ENCODE peak calls at places on chromosome 20, in seven cellular contexts. S is IMR-90, P is left lung, U is tibial nerve, T is breast epithelium, V is B cell, R is body of pancreas. O is an unnamed sample.

GRCh38 chr20:8664778-8665177 is 404.1 kb upstream of the PLCB4 start:
- DNase-seq in P (no peak), S (no peak), T (no peak), U (no peak), R (no peak), V (no peak), O (no peak)

GRCh38 chr20:63687419-63688233 is 8.8 kb upstream of the TNFRSF6B start:
- DNase-seq in R (no peak), P (no peak), U (no peak), V (no peak), T (no peak), S (no peak), O (no peak)

GRCh38 chr20:13839421-13840092 is 54.7 kb downstream of the NDUFAF5 start:
- DNase-seq in R (no peak), T (peak; percentile 37), U (peak; percentile 11), P (no peak), S (peak; percentile 41), V (no peak), O (no peak)

GRCh38 chr20:10731190-10731955 is 57.6 kb upstream of the JAG1 start:
- DNase-seq in P (no peak), S (peak; percentile 49), V (no peak), R (no peak), T (no peak), U (no peak), O (no peak)

GRCh38 chr20:38149880-38150594 is 15.0 kb downstream of the TGM2 start:
- DNase-seq in R (no peak), T (no peak), S (no peak), P (no peak), U (no peak), V (no peak), O (no peak)

GRCh38 chr20:4603724-4604123 is 118.0 kb upstream of the PRND start:
- DNase-seq in P (no peak), T (no peak), R (no peak), V (no peak), U (no peak), S (peak; percentile 90), O (no peak)

GRCh38 chr20:10314198-10314597 is 95.6 kb downstream of the SNAP25 start:
- DNase-seq in R (no peak), P (no peak), S (peak; percentile 79), T (no peak), V (no peak), U (no peak), O (no peak)

GRCh38 chr20:45405566-45406259 is 2.4 kb upstream of the DBNDD2 start:
- DNase-seq in U (no peak), S (no peak), T (no peak), V (peak; percentile 60), P (no peak), R (no peak), O (no peak)

GRCh38 chr20:59578602-59579403 is 25.5 kb upstream of the PHACTR3 start:
- DNase-seq in P (no peak), T (no peak), V (no peak), U (no peak), R (no peak), S (no peak), O (no peak)

GRCh38 chr20:16007978-16008377 is 565.3 kb downstream of the KIF16B start:
- DNase-seq in T (no peak), V (no peak), U (no peak), S (no peak), R (no peak), P (no peak), O (no peak)

GRCh38 chr20:4605166-4605565 is 116.5 kb upstream of the PRND start:
- DNase-seq in V (no peak), S (no peak), U (no peak), T (no peak), R (no peak), P (no peak), O (no peak)

GRCh38 chr20:59643616-59644061 is 39.3 kb downstream of the PHACTR3 start:
- DNase-seq in S (no peak), U (no peak), V (no peak), P (no peak), T (no peak), R (no peak), O (no peak)

GRCh38 chr20:5654557-5654956 is 95.6 kb upstream of the SHLD1 start:
- DNase-seq in S (peak; percentile 97), T (no peak), V (no peak), P (no peak), U (no peak), R (no peak), O (no peak)

GRCh38 chr20:21509079-21509596 is 4.7 kb downstream of the NKX2-2 start:
- DNase-seq in S (no peak), R (no peak), U (no peak), V (no peak), T (no peak), P (no peak), O (no peak)

GRCh38 chr20:23136893-23137745 is 51.0 kb upstream of the CD93 start:
- DNase-seq in S (no peak), V (no peak), T (no peak), R (no peak), U (no peak), P (peak; percentile 27), O (no peak)

GRCh38 chr20:19478320-19478719 is 265.9 kb downstream of the SLC24A3 start:
- DNase-seq in S (no peak), P (no peak), R (no peak), U (no peak), V (no peak), T (no peak), O (no peak)

GRCh38 chr20:6333110-6333509 is 210.3 kb upstream of the FERMT1 start:
- DNase-seq in P (no peak), U (no peak), T (no peak), V (no peak), R (no peak), S (no peak), O (no peak)

DNA sequence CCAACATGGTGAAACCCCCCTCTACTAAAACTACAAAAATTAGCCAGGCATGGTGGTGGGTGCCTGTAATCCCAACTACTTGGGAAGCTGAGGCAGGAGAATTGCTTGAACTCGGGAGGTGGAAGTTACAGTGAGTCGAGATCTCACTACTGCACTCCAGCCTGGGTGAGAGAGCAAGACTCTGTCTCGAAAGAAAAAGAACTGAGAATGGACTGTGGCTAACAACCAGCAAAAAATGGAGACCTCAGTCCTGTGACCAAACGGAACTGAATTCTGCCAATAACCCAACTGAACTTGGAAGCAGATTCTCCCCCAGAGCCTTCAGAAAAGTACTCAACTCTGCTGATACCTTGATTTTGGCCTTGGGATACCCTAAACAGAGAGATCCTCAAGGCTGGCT is 604.5 kb downstream of the DOK5 start:
- DNase-seq in U (no peak), R (no peak), P (no peak), T (no peak), V (no peak), S (no peak), O (no peak)
- TF ChIP-seq CTCF in U (no peak), R (no peak), P (no peak), T (no peak), V (no peak), S (no peak), O (no peak)

GRCh38 chr20:32485126-32485769 is 99.9 kb downstream of the NOL4L start:
- DNase-seq in U (peak; percentile 93), V (peak; percentile 69), P (peak; percentile 78), R (peak; percentile 83), T (peak; percentile 75), S (peak; percentile 83), O (no peak)

GRCh38 chr20:32484221-32485125 is 100.7 kb downstream of the NOL4L start:
- DNase-seq in U (no peak), V (peak; percentile 61), R (no peak), T (no peak), P (no peak), S (no peak), O (peak; percentile 62)

GRCh38 chr20:32482251-32483220 is 102.6 kb downstream of the NOL4L start:
- DNase-seq in V (peak; percentile 74), P (peak; percentile 67), R (peak; percentile 44), T (no peak), U (no peak), S (no peak), O (peak; percentile 72)

GRCh38 chr20:32481311-32482103 is 103.6 kb downstream of the NOL4L start:
- DNase-seq in S (no peak), V (peak; percentile 29), U (no peak), P (no peak), T (no peak), R (no peak), O (no peak)

GRCh38 chr20:32483351-32484220 is 101.5 kb downstream of the NOL4L start:
- DNase-seq in V (peak; percentile 80), T (no peak), S (peak; percentile 73), U (no peak), P (peak; percentile 74), R (peak; percentile 83), O (peak; percentile 85)
- TF ChIP-seq CTCF in V (no peak), T (no peak), S (no peak), U (no peak), P (no peak), R (no peak), O (no peak)

DNA sequence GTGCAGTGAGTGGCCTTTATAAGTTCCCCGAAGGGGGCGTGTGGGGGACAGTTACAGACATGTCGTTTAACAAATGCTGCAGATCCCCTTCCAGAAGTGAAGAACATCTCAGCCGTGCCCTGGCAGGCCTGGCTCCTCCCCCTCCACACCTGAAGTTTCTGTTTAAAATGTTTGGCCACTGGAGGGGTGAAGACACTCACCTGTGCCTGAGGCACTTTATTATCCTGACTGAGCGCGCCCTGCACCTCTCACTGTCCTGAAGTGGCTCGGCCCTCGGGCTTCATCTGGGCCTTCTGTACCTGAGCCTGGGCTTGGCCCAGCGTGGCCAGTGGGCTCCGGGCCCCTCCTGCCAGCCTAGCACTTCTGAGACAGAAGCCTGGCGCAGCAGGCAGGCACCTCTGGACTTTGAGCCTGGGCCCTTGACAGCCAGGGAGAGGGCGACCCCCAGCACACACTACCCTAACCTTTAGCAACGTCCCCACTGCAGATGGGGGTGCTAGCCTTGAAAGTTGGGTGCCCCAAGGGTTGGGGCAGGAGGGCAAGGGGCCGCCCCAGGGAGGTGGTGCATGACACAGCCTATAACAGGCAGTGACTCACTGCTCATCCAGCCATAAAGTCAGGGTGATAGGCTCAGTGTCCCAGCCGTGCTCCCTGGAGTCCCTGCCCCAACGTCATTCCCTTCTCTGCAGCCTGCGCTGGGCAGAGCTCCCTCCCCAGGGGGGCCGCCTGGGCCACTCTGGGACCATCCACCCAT is 13.6 kb upstream of the GATA5 start:
- DNase-seq in R (no peak), V (no peak), S (no peak), P (no peak), T (no peak), U (no peak), O (no peak)
- TF ChIP-seq CTCF in R (no peak), V (no peak), S (no peak), P (no peak), T (no peak), U (no peak), O (no peak)

DNA sequence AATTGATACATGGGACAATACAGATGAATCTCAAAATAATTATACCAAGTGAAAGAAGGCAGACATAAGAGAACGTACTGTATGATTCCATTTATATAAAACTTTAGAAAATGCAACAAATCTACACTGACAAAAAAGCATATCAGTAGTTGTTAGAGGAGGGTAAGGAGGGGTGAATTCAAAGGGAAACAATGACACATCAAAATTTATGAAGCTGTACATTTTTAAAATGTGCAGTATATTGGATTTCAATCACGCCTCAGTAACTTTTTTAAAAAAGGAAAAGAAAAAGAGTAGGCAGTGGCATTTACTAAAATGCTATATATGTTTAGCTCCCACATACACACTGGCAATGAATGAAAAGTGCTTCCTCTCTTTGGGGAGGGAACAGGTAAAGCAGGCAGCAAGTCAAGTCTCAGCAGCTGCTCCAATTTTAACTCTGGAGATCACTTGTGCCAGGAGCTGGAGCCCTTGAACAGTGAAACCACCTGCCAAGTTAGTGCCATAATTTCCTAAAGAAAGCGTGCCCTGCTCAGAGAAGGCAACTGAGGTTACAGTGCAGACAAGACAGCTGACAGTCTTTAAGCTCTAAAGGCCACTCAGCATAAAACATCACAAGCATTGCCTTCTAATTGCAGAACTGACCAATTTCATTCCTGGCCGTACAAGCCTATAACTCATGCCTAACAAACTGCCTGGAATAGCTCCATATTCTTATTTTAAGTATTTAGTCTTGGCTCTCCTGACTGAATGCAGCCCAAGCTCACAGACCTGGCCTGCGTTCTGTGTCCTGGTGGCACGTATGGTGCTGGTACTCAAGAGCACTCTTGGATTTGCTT is 10.9 kb downstream of the FKBP1A start:
- DNase-seq in S (peak; percentile 63), T (no peak), R (no peak), U (no peak), V (no peak), P (no peak), O (no peak)
- TF ChIP-seq CTCF in S (no peak), T (no peak), R (no peak), U (no peak), V (no peak), P (no peak), O (no peak)